ENCODE peak calls at places on chromosomes 11 and 22, in six cellular contexts. L, X, K, H, Y and C are unnamed samples.

GRCh38 chr22:24474221-24474620 is 20.9 kb upstream of the UPB1 start:
- DNase-seq in L (peak; percentile 92), X (peak; percentile 87), K (peak; percentile 68), H (no peak), Y (no peak), C (no peak)

GRCh38 chr11:14905104-14906033 is 13.3 kb upstream of the CYP2R1 start:
- DNase-seq in L (no peak), X (peak; percentile 47), K (peak; percentile 60), H (peak; percentile 67), Y (no peak), C (no peak)

GRCh38 chr11:83865636-83866461 is 579.7 kb upstream of the CCDC90B start:
- DNase-seq in L (no peak), X (peak; percentile 1), K (peak; percentile 23), H (no peak), Y (no peak), C (no peak)

GRCh38 chr11:127247261-127247660 is 246.7 kb upstream of the KIRREL3 start:
- DNase-seq in L (no peak), X (no peak), K (no peak), H (no peak), Y (no peak), C (no peak)

GRCh38 chr11:74819400-74819799 is 70.8 kb downstream of the RNF169 start:
- DNase-seq in L (peak; percentile 14), X (peak; percentile 50), K (no peak), H (no peak), Y (no peak), C (no peak)

GRCh38 chr11:66881927-66882452 is 25.1 kb downstream of the LRFN4 start:
- DNase-seq in L (no peak), X (no peak), K (no peak), H (no peak), Y (no peak), C (no peak)

GRCh38 chr11:17486666-17487065 is 10.0 kb upstream of the ABCC8 start:
- DNase-seq in L (no peak), X (no peak), K (no peak), H (no peak), Y (no peak), C (no peak)

GRCh38 chr11:36475192-36475591 is 34.9 kb downstream of the TRAF6 start:
- DNase-seq in L (peak; percentile 76), X (peak; percentile 15), K (no peak), H (no peak), Y (no peak), C (no peak)

GRCh38 chr11:110513521-110514450 is 84.0 kb downstream of the FDX1 start:
- DNase-seq in L (no peak), X (peak; percentile 65), K (peak; percentile 17), H (no peak), Y (no peak), C (no peak)

GRCh38 chr22:50016308-50016987 is 3.9 kb upstream of the IL17REL start:
- DNase-seq in L (no peak), X (no peak), K (no peak), H (no peak), Y (no peak), C (no peak)

GRCh38 chr11:587978-588380 is 11.7 kb downstream of the PHRF1 start:
- DNase-seq in L (no peak), X (peak; percentile 66), K (peak; percentile 86), H (peak; percentile 69), Y (no peak), C (no peak)